ENCODE peak calls at places on chromosomes 2 and 18, in four cellular contexts. T, W, Z and A are unnamed samples.

GRCh38 chr2:197707316-197708213 is 2.4 kb downstream of the MARS2 start:
- DNase-seq in T (no peak), W (no peak), Z (peak; percentile 57), A (no peak)

GRCh38 chr2:180184506-180184905 is 177.4 kb upstream of the CWC22 start:
- DNase-seq in T (no peak), W (no peak), Z (no peak), A (no peak)

GRCh38 chr2:87401726-87402345 is 346.1 kb upstream of the PLGLB2 start:
- DNase-seq in T (no peak), W (no peak), Z (no peak), A (peak; percentile 53)

GRCh38 chr2:179031731-179032408 is 18.1 kb downstream of the CCDC141 start:
- DNase-seq in T (no peak), W (no peak), Z (no peak), A (no peak)

GRCh38 chr18:11980555-11981382 is 538 bp upstream of the IMPA2 start:
- DNase-seq in T (peak; percentile 99), W (peak; percentile 100), Z (peak; percentile 98), A (peak; percentile 99)

GRCh38 chr2:128531856-128532255 is 213.2 kb upstream of the HS6ST1 start:
- DNase-seq in T (no peak), W (no peak), Z (no peak), A (no peak)

GRCh38 chr2:205739618-205740017 is 57.3 kb downstream of the NRP2 start:
- DNase-seq in T (no peak), W (no peak), Z (no peak), A (no peak)

GRCh38 chr2:141417246-141417797 is 713.5 kb downstream of the LRP1B start:
- DNase-seq in T (no peak), W (no peak), Z (no peak), A (no peak)

GRCh38 chr2:56117764-56118163 is 66.0 kb upstream of the CCDC85A start:
- DNase-seq in T (no peak), W (no peak), Z (no peak), A (peak; percentile 50)
- H3K4me3 ChIP-seq in T (no peak overlapping the region), W (no peak overlapping the region), Z (no peak overlapping the region), A (no peak overlapping the region)

GRCh38 chr2:200356306-200356705 is 49.8 kb downstream of the SPATS2L start:
- DNase-seq in T (no peak), W (no peak), Z (no peak), A (no peak)
- H3K4me1 ChIP-seq in T (peaks cover 5% of the 10 kb centered on the region), W (peaks cover 27% of the 10 kb centered on the region), Z (peaks cover 22% of the 10 kb centered on the region), A (peaks cover 49% of the 10 kb centered on the region)

GRCh38 chr2:110114801-110115200 is 821 bp downstream of the MALL start:
- DNase-seq in T (no peak), W (no peak), Z (peak; percentile 60), A (peak; percentile 47)
- H3K4me3 ChIP-seq in T (peak overlapping the region; percentile 17), W (no peak overlapping the region), Z (peak overlapping the region; percentile 90), A (peak overlapping the region; percentile 50)

GRCh38 chr2:226909131-226909530 is 73.3 kb downstream of the RHBDD1 start:
- DNase-seq in T (no peak), W (no peak), Z (no peak), A (no peak)
- H3K4me1 ChIP-seq in T (no peaks in the 10 kb centered on the region), W (no peaks in the 10 kb centered on the region), Z (no peaks in the 10 kb centered on the region), A (peaks cover 17% of the 10 kb centered on the region)

GRCh38 chr18:59623456-59624383 is 73.5 kb downstream of the CCBE1 start:
- DNase-seq in T (peak; percentile 36), W (no peak), Z (no peak), A (peak; percentile 89)
- H3K4me3 ChIP-seq in T (no peak overlapping the region), W (no peak overlapping the region), Z (no peak overlapping the region), A (no peak overlapping the region)

DNA sequence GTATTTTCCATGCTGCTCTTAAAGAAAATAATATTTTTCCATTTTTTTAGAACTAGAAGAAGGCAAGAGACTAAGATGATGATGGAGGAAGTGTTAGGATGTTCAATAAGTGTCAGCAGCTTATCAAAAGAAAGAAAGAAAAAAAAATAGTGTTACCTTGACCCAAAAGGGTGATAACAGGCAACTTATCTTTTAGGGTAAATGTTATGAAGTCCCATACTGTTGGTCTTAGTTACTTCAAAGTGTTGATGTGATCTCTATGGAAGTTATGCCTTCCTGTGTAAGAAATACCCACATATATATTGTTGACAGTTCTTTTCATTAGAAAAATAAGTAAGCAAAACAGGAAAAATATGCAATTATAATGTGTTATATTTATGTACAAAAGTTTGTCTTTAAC is 143.5 kb downstream of the OTX1 start:
- DNase-seq in T (no peak), W (no peak), Z (no peak), A (no peak)
- H3K4me1 ChIP-seq in T (no peaks in the 10 kb centered on the region), W (peaks cover 10% of the 10 kb centered on the region), Z (peaks cover 12% of the 10 kb centered on the region), A (no peaks in the 10 kb centered on the region)

GRCh38 chr2:159903404-159904126 is 105.6 kb upstream of the CD302 start:
- DNase-seq in T (peak; percentile 14), W (peak; percentile 15), Z (no peak), A (no peak)
- H3K4me3 ChIP-seq in T (peak overlapping the region; percentile 14), W (peak overlapping the region; percentile 2), Z (peak overlapping the region; percentile 43), A (peak overlapping the region; percentile 59)